ENCODE peak calls at places on chromosomes 7 and 10, in five cellular contexts. F, I, B, T and X are unnamed samples.
A peak's percentile ranks its signal among the peaks of the same experiment; 100 is the strongest.

GRCh38 chr7:119935418-119936025 is 337.5 kb upstream of the KCND2 start:
- DNase-seq in B (no peak), F (peak; percentile 4), T (no peak), I (no peak), X (no peak)

GRCh38 chr7:46932656-46933424 is 649.1 kb downstream of the TNS3 start:
- DNase-seq in I (no peak), F (no peak), B (peak; percentile 9), T (no peak), X (peak; percentile 44)

GRCh38 chr10:63069318-63069717 is 63.8 kb upstream of the NRBF2 start:
- DNase-seq in B (no peak), T (no peak), I (no peak), F (no peak), X (no peak)

GRCh38 chr10:87861566-87861952 is 1.8 kb downstream of the KLLN start:
- DNase-seq in I (peak; percentile 86), T (peak; percentile 85), B (peak; percentile 65), F (no peak), X (peak; percentile 60)

GRCh38 chr10:61108880-61109279 is 164.9 kb upstream of the RHOBTB1 start:
- DNase-seq in T (no peak), B (no peak), I (no peak), F (no peak), X (no peak)

GRCh38 chr7:120916538-120916937 is 34.0 kb upstream of the ING3 start:
- DNase-seq in F (no peak), B (no peak), T (no peak), I (no peak), X (no peak)

GRCh38 chr10:100009283-100009792 is 409 bp downstream of the DNMBP start:
- DNase-seq in F (no peak), B (no peak), T (no peak), I (no peak), X (no peak)

GRCh38 chr7:81264116-81264515 is 345.3 kb upstream of the SEMA3C start:
- DNase-seq in T (no peak), B (no peak), I (no peak), F (no peak), X (no peak)

GRCh38 chr7:112782498-112782897 is 7.7 kb downstream of the TMEM168 start:
- DNase-seq in B (no peak), I (no peak), T (no peak), F (no peak), X (no peak)

GRCh38 chr7:36129048-36129534 is 24.0 kb upstream of the EEPD1 start:
- DNase-seq in B (no peak), T (no peak), F (no peak), I (peak; percentile 70), X (no peak)

GRCh38 chr10:93376372-93377296 is 105.5 kb downstream of the MYOF start:
- DNase-seq in I (no peak), T (no peak), F (peak; percentile 75), B (peak; percentile 33), X (no peak)

GRCh38 chr10:110220383-110220782 is 13.0 kb downstream of the MXI1 start:
- DNase-seq in F (no peak), I (no peak), T (peak; percentile 45), B (no peak), X (no peak)

GRCh38 chr10:80356563-80356999 is at the start of the genes DYDC1 and DYDC2:
- DNase-seq in B (no peak), T (peak; percentile 45), F (peak; percentile 82), I (peak; percentile 60), X (peak; percentile 29)

GRCh38 chr7:7529328-7529727 is 6.3 kb downstream of the COL28A1 start:
- DNase-seq in I (no peak), F (no peak), B (no peak), T (no peak), X (no peak)

GRCh38 chr10:116241642-116242405 is 31.2 kb downstream of the GFRA1 start:
- DNase-seq in F (no peak), B (no peak), I (no peak), T (no peak), X (no peak)

GRCh38 chr7:95404316-95404715 is 8.1 kb upstream of the PON3 start:
- DNase-seq in T (peak; percentile 22), I (no peak), F (no peak), B (no peak), X (no peak)

GRCh38 chr7:155248366-155248756 is 49.3 kb upstream of the INSIG1 start:
- DNase-seq in I (no peak), F (no peak), B (no peak), T (no peak), X (no peak)

GRCh38 chr10:46282460-46283216 is 4.2 kb upstream of the ANTXRL start:
- DNase-seq in I (peak; percentile 90), T (peak; percentile 85), F (peak; percentile 42), B (peak; percentile 36), X (peak; percentile 41)

GRCh38 chr10:128097783-128098182 is 28.4 kb downstream of the MKI67 start:
- DNase-seq in F (no peak), B (no peak), I (no peak), T (no peak), X (no peak)

GRCh38 chr7:1919539-1920265 is 249.6 kb downstream of the ELFN1 start:
- DNase-seq in I (peak; percentile 78), B (no peak), T (peak; percentile 63), F (no peak), X (no peak)

GRCh38 chr10:16779375-16779774 is 37.8 kb downstream of the RSU1 start:
- DNase-seq in F (no peak), T (no peak), B (no peak), I (no peak), X (no peak)

GRCh38 chr7:112135815-112136706 is 70.1 kb downstream of the DOCK4 start:
- DNase-seq in I (no peak), T (no peak), B (no peak), F (no peak), X (no peak)

GRCh38 chr7:29086545-29086944 is 59.8 kb downstream of the CPVL start:
- DNase-seq in I (no peak), B (no peak), F (no peak), T (no peak), X (no peak)

GRCh38 chr10:101766306-101766705 is 9.6 kb downstream of the FGF8 start:
- DNase-seq in T (no peak), B (no peak), F (no peak), I (no peak), X (no peak)

GRCh38 chr10:101766753-101767599 is 8.9 kb downstream of the FGF8 start:
- DNase-seq in F (no peak), B (no peak), T (no peak), I (no peak), X (no peak)

GRCh38 chr10:101767966-101768790 is 7.7 kb downstream of the FGF8 start:
- DNase-seq in I (no peak), B (no peak), F (no peak), T (no peak), X (no peak)

GRCh38 chr10:101768791-101769170 is 7.1 kb downstream of the FGF8 start:
- DNase-seq in T (no peak), I (no peak), B (no peak), F (no peak), X (no peak)

DNA sequence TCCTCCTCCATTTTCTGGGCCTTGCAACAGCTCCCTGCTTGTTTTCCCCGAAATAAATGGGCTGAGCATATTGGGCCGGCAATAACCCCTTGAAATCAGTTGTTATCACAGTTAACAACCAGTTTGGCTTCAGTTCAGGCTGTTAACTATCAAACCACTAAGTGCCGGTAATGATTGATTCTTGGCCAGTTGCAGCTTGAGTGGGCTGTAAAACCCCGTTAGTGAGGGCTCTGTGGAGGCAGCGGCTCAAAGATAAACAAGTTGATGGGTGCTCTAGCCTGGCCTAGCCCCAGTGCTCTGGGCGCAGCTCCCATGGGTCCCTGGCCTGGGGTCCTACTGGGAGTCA is 8.3 kb downstream of the FGF8 start:
- DNase-seq in I (no peak), B (no peak), T (no peak), F (no peak), X (no peak)
- H3K27me3 ChIP-seq in I (peaks cover 5% of the 10 kb centered on the region), B (no peaks in the 10 kb centered on the region), T (peaks cover 96% of the 10 kb centered on the region), F (no peaks in the 10 kb centered on the region), X (no peaks in the 10 kb centered on the region)

GRCh38 chr10:71048995-71049650 is 160.8 kb upstream of the PCBD1 start:
- DNase-seq in I (peak; percentile 31), B (no peak), F (no peak), T (no peak), X (no peak)

GRCh38 chr10:71053169-71053895 is 159.0 kb upstream of the UNC5B start:
- DNase-seq in T (no peak), B (no peak), F (no peak), I (no peak), X (no peak)

GRCh38 chr10:71049994-71050393 is 161.6 kb upstream of the PCBD1 start:
- DNase-seq in T (no peak), F (no peak), I (peak; percentile 20), B (no peak), X (no peak)

GRCh38 chr10:71052708-71053107 is 159.7 kb upstream of the UNC5B start:
- DNase-seq in B (no peak), F (no peak), T (no peak), I (no peak), X (no peak)

GRCh38 chr10:71052261-71052660 is 160.1 kb upstream of the UNC5B start:
- DNase-seq in T (no peak), F (no peak), I (no peak), B (no peak), X (no peak)
- H3K27me3 ChIP-seq in T (peaks cover 15% of the 10 kb centered on the region), F (no peaks in the 10 kb centered on the region), I (no peaks in the 10 kb centered on the region), B (no peaks in the 10 kb centered on the region), X (no peaks in the 10 kb centered on the region)

GRCh38 chr10:12980713-12981306 is 20.7 kb downstream of the CCDC3 start:
- DNase-seq in I (no peak), B (no peak), F (no peak), T (no peak), X (no peak)

GRCh38 chr10:12981570-12981969 is 19.9 kb downstream of the CCDC3 start:
- DNase-seq in B (no peak), F (no peak), I (no peak), T (no peak), X (no peak)

GRCh38 chr10:12980080-12980656 is 21.3 kb downstream of the CCDC3 start:
- DNase-seq in F (no peak), B (no peak), T (no peak), I (no peak), X (no peak)

GRCh38 chr10:12984165-12984747 is 17.3 kb downstream of the CCDC3 start:
- DNase-seq in I (no peak), F (no peak), T (no peak), B (no peak), X (no peak)

DNA sequence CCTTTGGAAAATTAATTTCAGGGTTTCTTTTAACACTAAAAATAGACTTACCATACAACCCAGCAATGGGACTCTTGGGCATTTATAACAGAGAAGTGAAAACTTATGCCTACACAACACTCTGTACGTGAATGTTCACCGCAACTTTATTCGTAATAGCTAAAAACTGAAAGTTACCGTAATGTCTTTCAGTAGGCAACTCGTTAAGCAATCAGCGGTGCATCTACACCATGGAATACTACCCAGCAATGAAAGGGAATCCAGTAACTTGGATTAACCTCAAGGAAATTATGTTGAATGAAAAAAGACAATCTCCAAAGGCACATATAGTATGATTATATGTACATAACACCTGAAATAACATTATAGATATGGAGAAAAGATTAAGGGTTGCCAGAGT is 16.2 kb downstream of the CCDC3 start:
- DNase-seq in B (no peak), T (no peak), F (no peak), I (no peak), X (no peak)
- H3K27me3 ChIP-seq in B (no peaks in the 10 kb centered on the region), T (peaks cover 9% of the 10 kb centered on the region), F (no peaks in the 10 kb centered on the region), I (peaks cover 2% of the 10 kb centered on the region), X (no peaks in the 10 kb centered on the region)

GRCh38 chr10:118241229-118242137 is 100.6 kb downstream of the FAM204A start:
- DNase-seq in F (peak; percentile 90), T (peak; percentile 73), I (peak; percentile 83), B (peak; percentile 39), X (peak; percentile 81)
- H3K27me3 ChIP-seq in F (peaks cover 3% of the 10 kb centered on the region), T (peaks cover 97% of the 10 kb centered on the region), I (peaks cover 3% of the 10 kb centered on the region), B (no peaks in the 10 kb centered on the region), X (peaks cover 60% of the 10 kb centered on the region)